ENCODE peak calls at places on chromosomes 5 and 9, in seven cellular contexts. One of them, this sample, is unnamed.

GRCh38 chr9:131520448-131520847 is 10.6 kb downstream of the UCK1 start:
- DNase-seq in fibroblast of lung: no peak
- DNase-seq in cardiac fibroblast: no peak
- DNase-seq in NCI-H345: no peak
- DNase-seq in immature natural killer cell: no peak
- DNase-seq in astrocyte of the spinal cord: no peak
- DNase-seq in T-helper 9 cell: no peak
- DNase-seq in this sample: no peak

GRCh38 chr5:55226027-55226933 is 835 bp downstream of the MCIDAS start:
- DNase-seq in fibroblast of lung: peak
- DNase-seq in cardiac fibroblast: peak
- DNase-seq in NCI-H345: peak
- DNase-seq in immature natural killer cell: peak
- DNase-seq in astrocyte of the spinal cord: peak
- DNase-seq in T-helper 9 cell: no peak
- DNase-seq in this sample: no peak

GRCh38 chr5:32814141-32814540 is 103.0 kb downstream of the NPR3 start:
- DNase-seq in fibroblast of lung: peak
- DNase-seq in cardiac fibroblast: peak
- DNase-seq in NCI-H345: no peak
- DNase-seq in immature natural killer cell: no peak
- DNase-seq in astrocyte of the spinal cord: no peak
- DNase-seq in T-helper 9 cell: no peak
- DNase-seq in this sample: no peak

GRCh38 chr5:133041910-133042309 is 9.9 kb upstream of the HSPA4 start:
- DNase-seq in fibroblast of lung: peak
- DNase-seq in cardiac fibroblast: peak
- DNase-seq in NCI-H345: no peak
- DNase-seq in immature natural killer cell: no peak
- DNase-seq in astrocyte of the spinal cord: peak
- DNase-seq in T-helper 9 cell: no peak
- DNase-seq in this sample: no peak

GRCh38 chr9:136620441-136621018 is 42.2 kb upstream of the EGFL7 start:
- DNase-seq in fibroblast of lung: no peak
- DNase-seq in cardiac fibroblast: no peak
- DNase-seq in NCI-H345: no peak
- DNase-seq in immature natural killer cell: no peak
- DNase-seq in astrocyte of the spinal cord: no peak
- DNase-seq in T-helper 9 cell: no peak
- DNase-seq in this sample: no peak

GRCh38 chr5:149581192-149581861 is at the start of gene ARHGEF37:
- DNase-seq in fibroblast of lung: peak
- DNase-seq in cardiac fibroblast: peak
- DNase-seq in NCI-H345: peak
- DNase-seq in immature natural killer cell: peak
- DNase-seq in astrocyte of the spinal cord: peak
- DNase-seq in T-helper 9 cell: no peak
- DNase-seq in this sample: no peak

GRCh38 chr9:134435527-134436355 is 109.5 kb downstream of the RXRA start:
- DNase-seq in fibroblast of lung: no peak
- DNase-seq in cardiac fibroblast: no peak
- DNase-seq in NCI-H345: no peak
- DNase-seq in immature natural killer cell: no peak
- DNase-seq in astrocyte of the spinal cord: no peak
- DNase-seq in T-helper 9 cell: no peak
- DNase-seq in this sample: no peak

GRCh38 chr5:73655521-73656160 is 29.6 kb downstream of the ARHGEF28 start:
- DNase-seq in fibroblast of lung: no peak
- DNase-seq in cardiac fibroblast: no peak
- DNase-seq in NCI-H345: no peak
- DNase-seq in immature natural killer cell: no peak
- DNase-seq in astrocyte of the spinal cord: no peak
- DNase-seq in T-helper 9 cell: no peak
- DNase-seq in this sample: no peak

GRCh38 chr9:12934515-12935301 is 159.9 kb downstream of the LURAP1L start:
- DNase-seq in fibroblast of lung: no peak
- DNase-seq in cardiac fibroblast: peak
- DNase-seq in NCI-H345: no peak
- DNase-seq in immature natural killer cell: no peak
- DNase-seq in astrocyte of the spinal cord: no peak
- DNase-seq in T-helper 9 cell: no peak
- DNase-seq in this sample: no peak

GRCh38 chr5:36691241-36691640 is 84.8 kb downstream of the SLC1A3 start:
- DNase-seq in fibroblast of lung: no peak
- DNase-seq in cardiac fibroblast: peak
- DNase-seq in NCI-H345: no peak
- DNase-seq in immature natural killer cell: no peak
- DNase-seq in astrocyte of the spinal cord: no peak
- DNase-seq in T-helper 9 cell: no peak
- DNase-seq in this sample: no peak

GRCh38 chr5:31846934-31847333 is 208.0 kb downstream of the PDZD2 start:
- DNase-seq in fibroblast of lung: no peak
- DNase-seq in cardiac fibroblast: no peak
- DNase-seq in NCI-H345: no peak
- DNase-seq in immature natural killer cell: no peak
- DNase-seq in astrocyte of the spinal cord: no peak
- DNase-seq in T-helper 9 cell: no peak
- DNase-seq in this sample: no peak

GRCh38 chr5:179953934-179954833 is 46.5 kb upstream of the TBC1D9B start:
- DNase-seq in fibroblast of lung: no peak
- DNase-seq in cardiac fibroblast: peak
- DNase-seq in NCI-H345: no peak
- DNase-seq in immature natural killer cell: no peak
- DNase-seq in astrocyte of the spinal cord: no peak
- DNase-seq in T-helper 9 cell: no peak
- DNase-seq in this sample: no peak

GRCh38 chr5:108418172-108418571 is 36.3 kb upstream of the FBXL17 start:
- DNase-seq in fibroblast of lung: no peak
- DNase-seq in cardiac fibroblast: no peak
- DNase-seq in NCI-H345: no peak
- DNase-seq in immature natural killer cell: no peak
- DNase-seq in astrocyte of the spinal cord: no peak
- DNase-seq in T-helper 9 cell: no peak
- DNase-seq in this sample: no peak

GRCh38 chr5:113296681-113297080 is 138.1 kb downstream of the TSSK1B start:
- DNase-seq in fibroblast of lung: no peak
- DNase-seq in cardiac fibroblast: no peak
- DNase-seq in NCI-H345: no peak
- DNase-seq in immature natural killer cell: no peak
- DNase-seq in astrocyte of the spinal cord: peak
- DNase-seq in T-helper 9 cell: no peak
- DNase-seq in this sample: no peak

GRCh38 chr5:131720714-131721113 is 76.1 kb downstream of the FNIP1 start:
- DNase-seq in fibroblast of lung: peak
- DNase-seq in cardiac fibroblast: no peak
- DNase-seq in NCI-H345: peak
- DNase-seq in immature natural killer cell: no peak
- DNase-seq in astrocyte of the spinal cord: peak
- DNase-seq in T-helper 9 cell: no peak
- DNase-seq in this sample: peak

GRCh38 chr5:24103624-24104023 is 541.2 kb downstream of the CDH10 start:
- DNase-seq in fibroblast of lung: no peak
- DNase-seq in cardiac fibroblast: no peak
- DNase-seq in NCI-H345: no peak
- DNase-seq in immature natural killer cell: no peak
- DNase-seq in astrocyte of the spinal cord: no peak
- DNase-seq in T-helper 9 cell: no peak
- DNase-seq in this sample: no peak

GRCh38 chr5:78648359-78649219 is at the start of gene LHFPL2:
- DNase-seq in fibroblast of lung: peak
- DNase-seq in cardiac fibroblast: peak
- DNase-seq in NCI-H345: peak
- DNase-seq in immature natural killer cell: peak
- DNase-seq in astrocyte of the spinal cord: peak
- DNase-seq in T-helper 9 cell: no peak
- DNase-seq in this sample: no peak

GRCh38 chr5:126920291-126920690 is 110.1 kb downstream of the MARCHF3 start:
- DNase-seq in fibroblast of lung: peak
- DNase-seq in cardiac fibroblast: peak
- DNase-seq in NCI-H345: no peak
- DNase-seq in immature natural killer cell: no peak
- DNase-seq in astrocyte of the spinal cord: peak
- DNase-seq in T-helper 9 cell: no peak
- DNase-seq in this sample: peak

GRCh38 chr5:9197881-9198260 is 348.0 kb downstream of the SEMA5A start:
- DNase-seq in fibroblast of lung: peak
- DNase-seq in cardiac fibroblast: peak
- DNase-seq in NCI-H345: no peak
- DNase-seq in immature natural killer cell: no peak
- DNase-seq in astrocyte of the spinal cord: peak
- DNase-seq in T-helper 9 cell: no peak
- DNase-seq in this sample: no peak